ENCODE peak calls at places on chromosomes 3 and 15, in six cellular contexts. L is neural progenitor cell; I is naive thymus-derived CD4-positive, alpha-beta T cell; W is IMR-90; D is suprapubic skin; B is ovary. H is an unnamed sample.

GRCh38 chr3:124281453-124282316 is 289.8 kb upstream of the ROPN1 start:
- DNase-seq in L (peak; percentile 57), I (no peak), W (peak; percentile 55), D (no peak), B (no peak), H (no peak)

GRCh38 chr15:66859688-66860253 is 157.7 kb downstream of the SMAD6 start:
- DNase-seq in L (no peak), I (no peak), W (no peak), D (no peak), B (no peak), H (no peak)

GRCh38 chr3:49654955-49655556 is 19.1 kb upstream of the APEH start:
- DNase-seq in L (no peak), I (no peak), W (no peak), D (no peak), B (no peak), H (no peak)

GRCh38 chr3:152384412-152384811 is 115.7 kb downstream of the MBNL1 start:
- DNase-seq in L (no peak), I (no peak), W (no peak), D (no peak), B (no peak), H (no peak)

GRCh38 chr3:10945683-10946287 is 46.8 kb upstream of the SLC6A1 start:
- DNase-seq in L (peak; percentile 93), I (peak; percentile 20), W (peak; percentile 25), D (no peak), B (peak; percentile 37), H (peak; percentile 22)

GRCh38 chr3:27666708-27667107 is 55.4 kb downstream of the EOMES start:
- DNase-seq in L (peak; percentile 94), I (no peak), W (peak; percentile 80), D (no peak), B (peak; percentile 21), H (peak; percentile 43)

GRCh38 chr15:60486742-60487141 is 7.8 kb upstream of the ICE2 start:
- DNase-seq in L (no peak), I (no peak), W (no peak), D (no peak), B (no peak), H (no peak)

GRCh38 chr3:181210275-181210674 is 220.7 kb upstream of the DNAJC19 start:
- DNase-seq in L (peak; percentile 44), I (no peak), W (peak; percentile 15), D (no peak), B (no peak), H (no peak)

GRCh38 chr3:13512451-13512850 is 32.3 kb downstream of the HDAC11 start:
- DNase-seq in L (no peak), I (no peak), W (no peak), D (no peak), B (no peak), H (no peak)

GRCh38 chr15:64583983-64584382 is 123.6 kb downstream of the ZNF609 start:
- DNase-seq in L (no peak), I (no peak), W (no peak), D (no peak), B (no peak), H (no peak)

GRCh38 chr15:64583519-64583918 is 123.1 kb downstream of the ZNF609 start:
- DNase-seq in L (no peak), I (peak; percentile 39), W (no peak), D (no peak), B (no peak), H (no peak)

GRCh38 chr15:64580696-64581407 is 120.5 kb downstream of the ZNF609 start:
- DNase-seq in L (no peak), I (no peak), W (no peak), D (no peak), B (no peak), H (no peak)

GRCh38 chr15:64581408-64581761 is 121.0 kb downstream of the ZNF609 start:
- DNase-seq in L (no peak), I (no peak), W (no peak), D (no peak), B (no peak), H (no peak)

GRCh38 chr15:64582202-64582601 is 121.8 kb downstream of the ZNF609 start:
- DNase-seq in L (no peak), I (no peak), W (peak; percentile 42), D (no peak), B (no peak), H (no peak)
- H3K9me3 ChIP-seq in L (no peaks in the 10 kb centered on the region), I (no peaks in the 10 kb centered on the region), W (peaks cover 13% of the 10 kb centered on the region), D (peaks cover 6% of the 10 kb centered on the region), B (no peaks in the 10 kb centered on the region), H (no peaks in the 10 kb centered on the region)

GRCh38 chr15:94546838-94547237 is 315.5 kb downstream of the MCTP2 start:
- DNase-seq in L (no peak), I (no peak), W (no peak), D (no peak), B (no peak), H (no peak)
- H3K9me3 ChIP-seq in L (no peaks in the 10 kb centered on the region), I (no peaks in the 10 kb centered on the region), W (peaks cover 5% of the 10 kb centered on the region), D (no peaks in the 10 kb centered on the region), B (no peaks in the 10 kb centered on the region), H (no peaks in the 10 kb centered on the region)

GRCh38 chr15:33051528-33051927 is 143.0 kb downstream of the FMN1 start:
- DNase-seq in L (no peak), I (no peak), W (no peak), D (no peak), B (no peak), H (no peak)
- H3K9me3 ChIP-seq in L (peaks cover 24% of the 10 kb centered on the region), I (peaks cover 5% of the 10 kb centered on the region), W (peaks cover 6% of the 10 kb centered on the region), D (no peaks in the 10 kb centered on the region), B (no peaks in the 10 kb centered on the region), H (no peaks in the 10 kb centered on the region)

GRCh38 chr15:79922512-79923067 is 25.8 kb upstream of the MTHFS start:
- DNase-seq in L (no peak), I (no peak), W (no peak), D (no peak), B (no peak), H (no peak)
- H3K9me3 ChIP-seq in L (no peaks in the 10 kb centered on the region), I (peaks cover 38% of the 10 kb centered on the region), W (peaks cover 23% of the 10 kb centered on the region), D (peaks cover 40% of the 10 kb centered on the region), B (no peaks in the 10 kb centered on the region), H (no peaks in the 10 kb centered on the region)

GRCh38 chr15:95565702-95566101 is 764.8 kb upstream of the NR2F2 start:
- DNase-seq in L (no peak), I (no peak), W (no peak), D (no peak), B (no peak), H (no peak)
- H3K9me3 ChIP-seq in L (no peaks in the 10 kb centered on the region), I (no peaks in the 10 kb centered on the region), W (no peaks in the 10 kb centered on the region), D (no peaks in the 10 kb centered on the region), B (no peaks in the 10 kb centered on the region), H (no peaks in the 10 kb centered on the region)

GRCh38 chr3:120039642-120040610 is 54.3 kb downstream of the GSK3B start:
- DNase-seq in L (peak; percentile 88), I (no peak), W (no peak), D (no peak), B (no peak), H (no peak)

GRCh38 chr3:120040813-120041377 is 53.4 kb downstream of the GSK3B start:
- DNase-seq in L (peak; percentile 15), I (no peak), W (no peak), D (no peak), B (no peak), H (no peak)
- H3K9me3 ChIP-seq in L (no peaks in the 10 kb centered on the region), I (peaks cover 51% of the 10 kb centered on the region), W (peaks cover 24% of the 10 kb centered on the region), D (peaks cover 35% of the 10 kb centered on the region), B (peaks cover 3% of the 10 kb centered on the region), H (peaks cover 5% of the 10 kb centered on the region)

GRCh38 chr15:27249723-27250160 is 278.8 kb downstream of the GABRG3 start:
- DNase-seq in L (no peak), I (no peak), W (no peak), D (no peak), B (no peak), H (no peak)
- H3K9me3 ChIP-seq in L (no peaks in the 10 kb centered on the region), I (no peaks in the 10 kb centered on the region), W (peaks cover 38% of the 10 kb centered on the region), D (no peaks in the 10 kb centered on the region), B (no peaks in the 10 kb centered on the region), H (no peaks in the 10 kb centered on the region)

GRCh38 chr15:25245801-25246622 is 192.8 kb downstream of the UBE3A start:
- DNase-seq in L (no peak), I (no peak), W (no peak), D (peak; percentile 72), B (no peak), H (no peak)

GRCh38 chr15:25242957-25243799 is 195.6 kb downstream of the UBE3A start:
- DNase-seq in L (no peak), I (no peak), W (no peak), D (peak; percentile 75), B (no peak), H (no peak)

GRCh38 chr15:25244731-25245585 is 193.9 kb downstream of the UBE3A start:
- DNase-seq in L (no peak), I (no peak), W (no peak), D (peak; percentile 69), B (peak; percentile 3), H (peak; percentile 5)

GRCh38 chr15:25242166-25242879 is 196.5 kb downstream of the UBE3A start:
- DNase-seq in L (no peak), I (no peak), W (no peak), D (peak; percentile 48), B (peak; percentile 2), H (no peak)

GRCh38 chr15:25243800-25244097 is 195.1 kb downstream of the UBE3A start:
- DNase-seq in L (no peak), I (no peak), W (no peak), D (peak; percentile 59), B (peak; percentile 2), H (peak; percentile 6)
- H3K9me3 ChIP-seq in L (no peaks in the 10 kb centered on the region), I (peaks cover 35% of the 10 kb centered on the region), W (peaks cover 67% of the 10 kb centered on the region), D (peaks cover 32% of the 10 kb centered on the region), B (no peaks in the 10 kb centered on the region), H (no peaks in the 10 kb centered on the region)

H was measured in gastrocnemius medialis.